ENCODE peak calls at places on chromosomes 16 and 17, in six cellular contexts. One of them, this sample, is unnamed.

GRCh38 chr16:86405319-86405718 is 105.0 kb upstream of the FOXF1 start:
- DNase-seq in tibial artery: no peak
- DNase-seq in GM12878: no peak
- DNase-seq in kidney: no peak
- DNase-seq in progenitor cell of endocrine pancreas: no peak
- DNase-seq in pancreas: no peak
- DNase-seq in this sample: no peak

GRCh38 chr16:12695454-12695853 is 108.2 kb downstream of the CPPED1 start:
- DNase-seq in GM12878: no peak
- DNase-seq in kidney: no peak
- DNase-seq in pancreas: no peak
- DNase-seq in progenitor cell of endocrine pancreas: no peak
- DNase-seq in tibial artery: no peak
- DNase-seq in this sample: no peak

GRCh38 chr16:48101069-48101674 is 54.6 kb downstream of the ABCC12 start:
- DNase-seq in GM12878: peak
- DNase-seq in kidney: no peak
- DNase-seq in pancreas: peak
- DNase-seq in tibial artery: no peak
- DNase-seq in progenitor cell of endocrine pancreas: no peak
- DNase-seq in this sample: no peak

GRCh38 chr17:42194133-42194899 is at the start of gene GHDC:
- DNase-seq in kidney: peak
- DNase-seq in pancreas: peak
- DNase-seq in GM12878: peak
- DNase-seq in tibial artery: peak
- DNase-seq in progenitor cell of endocrine pancreas: no peak
- DNase-seq in this sample: no peak

GRCh38 chr17:67069591-67070136 is 25.3 kb downstream of the CACNG1 start:
- DNase-seq in pancreas: no peak
- DNase-seq in kidney: no peak
- DNase-seq in tibial artery: no peak
- DNase-seq in progenitor cell of endocrine pancreas: no peak
- DNase-seq in GM12878: no peak
- DNase-seq in this sample: no peak

GRCh38 chr17:40024901-40025300 is 9.7 kb downstream of the CSF3 start:
- DNase-seq in progenitor cell of endocrine pancreas: no peak
- DNase-seq in tibial artery: no peak
- DNase-seq in pancreas: no peak
- DNase-seq in kidney: no peak
- DNase-seq in GM12878: no peak
- DNase-seq in this sample: no peak

GRCh38 chr17:21210411-21211076 is 3.4 kb downstream of the TMEM11 start:
- DNase-seq in progenitor cell of endocrine pancreas: no peak
- DNase-seq in pancreas: no peak
- DNase-seq in tibial artery: no peak
- DNase-seq in kidney: no peak
- DNase-seq in GM12878: no peak
- DNase-seq in this sample: no peak

GRCh38 chr17:65530985-65531507 is 30.4 kb downstream of the AXIN2 start:
- DNase-seq in progenitor cell of endocrine pancreas: no peak
- DNase-seq in tibial artery: no peak
- DNase-seq in kidney: no peak
- DNase-seq in GM12878: no peak
- DNase-seq in pancreas: no peak
- DNase-seq in this sample: no peak

GRCh38 chr17:1111599-1112443 is 68.0 kb downstream of the ABR start:
- DNase-seq in tibial artery: no peak
- DNase-seq in kidney: peak
- DNase-seq in pancreas: no peak
- DNase-seq in progenitor cell of endocrine pancreas: no peak
- DNase-seq in GM12878: no peak
- DNase-seq in this sample: no peak

GRCh38 chr17:75694536-75694935 is 26.7 kb upstream of the ITGB4 start:
- DNase-seq in kidney: peak
- DNase-seq in tibial artery: no peak
- DNase-seq in pancreas: no peak
- DNase-seq in progenitor cell of endocrine pancreas: no peak
- DNase-seq in GM12878: no peak
- DNase-seq in this sample: no peak

GRCh38 chr16:1324286-1324826 is 9.1 kb upstream of the BAIAP3 start:
- DNase-seq in kidney: no peak
- DNase-seq in GM12878: no peak
- DNase-seq in tibial artery: no peak
- DNase-seq in pancreas: no peak
- DNase-seq in progenitor cell of endocrine pancreas: no peak
- DNase-seq in this sample: no peak

GRCh38 chr17:80352991-80353665 is 61.8 kb upstream of the ENDOV start:
- DNase-seq in kidney: no peak
- DNase-seq in tibial artery: peak
- DNase-seq in GM12878: no peak
- DNase-seq in pancreas: no peak
- DNase-seq in progenitor cell of endocrine pancreas: no peak
- DNase-seq in this sample: no peak

GRCh38 chr16:67169642-67170167 is 633 bp upstream of the NOL3 start:
- DNase-seq in pancreas: no peak
- DNase-seq in GM12878: no peak
- DNase-seq in tibial artery: no peak
- DNase-seq in kidney: no peak
- DNase-seq in progenitor cell of endocrine pancreas: no peak
- DNase-seq in this sample: no peak

GRCh38 chr16:65490296-65490695 is 368.4 kb upstream of the CDH11 start:
- DNase-seq in tibial artery: no peak
- DNase-seq in progenitor cell of endocrine pancreas: no peak
- DNase-seq in kidney: no peak
- DNase-seq in GM12878: no peak
- DNase-seq in pancreas: no peak
- DNase-seq in this sample: no peak

GRCh38 chr17:67995568-67996191 is 589 bp downstream of the C17orf58 start:
- DNase-seq in pancreas: peak
- DNase-seq in kidney: peak
- DNase-seq in tibial artery: peak
- DNase-seq in progenitor cell of endocrine pancreas: peak
- DNase-seq in GM12878: no peak
- DNase-seq in this sample: peak

GRCh38 chr17:72338847-72339790 is 218.3 kb downstream of the SOX9 start:
- DNase-seq in progenitor cell of endocrine pancreas: no peak
- DNase-seq in tibial artery: no peak
- DNase-seq in kidney: peak
- DNase-seq in pancreas: peak
- DNase-seq in GM12878: no peak
- DNase-seq in this sample: peak

GRCh38 chr16:24748242-24748641 is 18.8 kb downstream of the TNRC6A start:
- DNase-seq in progenitor cell of endocrine pancreas: no peak
- DNase-seq in kidney: no peak
- DNase-seq in GM12878: no peak
- DNase-seq in tibial artery: peak
- DNase-seq in pancreas: peak
- DNase-seq in this sample: peak

GRCh38 chr17:33438578-33438977 is 145.5 kb upstream of the ASIC2 start:
- DNase-seq in progenitor cell of endocrine pancreas: no peak
- DNase-seq in tibial artery: no peak
- DNase-seq in GM12878: no peak
- DNase-seq in kidney: no peak
- DNase-seq in pancreas: no peak
- DNase-seq in this sample: no peak

GRCh38 chr17:52678211-52678610 is 519.7 kb upstream of the CA10 start:
- DNase-seq in kidney: no peak
- DNase-seq in GM12878: no peak
- DNase-seq in pancreas: peak
- DNase-seq in tibial artery: no peak
- DNase-seq in progenitor cell of endocrine pancreas: no peak
- DNase-seq in this sample: no peak

GRCh38 chr17:21545051-21545450 is 147.3 kb upstream of the KCNJ18 start:
- DNase-seq in pancreas: no peak
- DNase-seq in kidney: no peak
- DNase-seq in GM12878: no peak
- DNase-seq in progenitor cell of endocrine pancreas: no peak
- DNase-seq in tibial artery: no peak
- DNase-seq in this sample: no peak

GRCh38 chr16:12612598-12613101 is 191.0 kb downstream of the CPPED1 start:
- DNase-seq in pancreas: no peak
- DNase-seq in GM12878: no peak
- DNase-seq in kidney: no peak
- DNase-seq in tibial artery: no peak
- DNase-seq in progenitor cell of endocrine pancreas: no peak
- DNase-seq in this sample: peak

GRCh38 chr17:59719526-59719925 is 12.1 kb downstream of the VMP1 start:
- DNase-seq in kidney: no peak
- DNase-seq in GM12878: no peak
- DNase-seq in pancreas: no peak
- DNase-seq in progenitor cell of endocrine pancreas: no peak
- DNase-seq in tibial artery: no peak
- DNase-seq in this sample: no peak

GRCh38 chr17:77473615-77474226 is 333.0 kb downstream of the SEC14L1 start:
- DNase-seq in GM12878: no peak
- DNase-seq in progenitor cell of endocrine pancreas: no peak
- DNase-seq in kidney: no peak
- DNase-seq in tibial artery: no peak
- DNase-seq in pancreas: no peak
- DNase-seq in this sample: peak

GRCh38 chr17:15480209-15480608 is 12.8 kb upstream of the CDRT4 start:
- DNase-seq in kidney: no peak
- DNase-seq in tibial artery: no peak
- DNase-seq in GM12878: no peak
- DNase-seq in progenitor cell of endocrine pancreas: no peak
- DNase-seq in pancreas: no peak
- DNase-seq in this sample: no peak

GRCh38 chr16:54207837-54208236 is 78.8 kb downstream of the IRX3 start:
- DNase-seq in GM12878: no peak
- DNase-seq in pancreas: no peak
- DNase-seq in tibial artery: no peak
- DNase-seq in progenitor cell of endocrine pancreas: no peak
- DNase-seq in kidney: no peak
- DNase-seq in this sample: no peak

GRCh38 chr17:34357398-34357797 is 1.1 kb downstream of the CCL13 start:
- DNase-seq in GM12878: no peak
- DNase-seq in pancreas: no peak
- DNase-seq in kidney: no peak
- DNase-seq in tibial artery: no peak
- DNase-seq in progenitor cell of endocrine pancreas: no peak
- DNase-seq in this sample: no peak

GRCh38 chr16:11256657-11257130 is 690 bp upstream of the SOCS1 start:
- DNase-seq in GM12878: no peak
- DNase-seq in progenitor cell of endocrine pancreas: peak
- DNase-seq in tibial artery: peak
- DNase-seq in pancreas: peak
- DNase-seq in kidney: no peak
- DNase-seq in this sample: peak

GRCh38 chr17:22272363-22273146 is 580.2 kb downstream of the KCNJ18 start:
- DNase-seq in pancreas: no peak
- DNase-seq in tibial artery: no peak
- DNase-seq in kidney: no peak
- DNase-seq in GM12878: no peak
- DNase-seq in progenitor cell of endocrine pancreas: no peak
- DNase-seq in this sample: no peak

GRCh38 chr16:13767215-13767614 is 152.7 kb upstream of the ERCC4 start:
- DNase-seq in progenitor cell of endocrine pancreas: no peak
- DNase-seq in tibial artery: no peak
- DNase-seq in pancreas: no peak
- DNase-seq in kidney: no peak
- DNase-seq in GM12878: no peak
- DNase-seq in this sample: no peak
- TF ChIP-seq CTCF in progenitor cell of endocrine pancreas: peak
- TF ChIP-seq CTCF in tibial artery: peak
- TF ChIP-seq CTCF in pancreas: peak
- TF ChIP-seq CTCF in kidney: peak
- TF ChIP-seq CTCF in GM12878: peak
- TF ChIP-seq CTCF in this sample: no peak

GRCh38 chr17:36535669-36536081 is 888 bp downstream of the PIGW start:
- DNase-seq in kidney: no peak
- DNase-seq in tibial artery: no peak
- DNase-seq in GM12878: no peak
- DNase-seq in progenitor cell of endocrine pancreas: no peak
- DNase-seq in pancreas: no peak
- DNase-seq in this sample: no peak

GRCh38 chr17:36529121-36529520 is 5.5 kb downstream of the MYO19 start:
- DNase-seq in tibial artery: no peak
- DNase-seq in kidney: no peak
- DNase-seq in progenitor cell of endocrine pancreas: no peak
- DNase-seq in pancreas: no peak
- DNase-seq in GM12878: no peak
- DNase-seq in this sample: peak

GRCh38 chr17:36534881-36535668 is at the start of gene PIGW:
- DNase-seq in pancreas: peak
- DNase-seq in kidney: peak
- DNase-seq in tibial artery: peak
- DNase-seq in progenitor cell of endocrine pancreas: peak
- DNase-seq in GM12878: peak
- DNase-seq in this sample: peak

GRCh38 chr17:36532435-36532975 is 2.2 kb downstream of the MYO19 start:
- DNase-seq in pancreas: peak
- DNase-seq in progenitor cell of endocrine pancreas: no peak
- DNase-seq in tibial artery: no peak
- DNase-seq in GM12878: no peak
- DNase-seq in kidney: no peak
- DNase-seq in this sample: no peak

GRCh38 chr17:36534117-36534880 is at the start of gene MYO19:
- DNase-seq in tibial artery: peak
- DNase-seq in pancreas: peak
- DNase-seq in GM12878: peak
- DNase-seq in progenitor cell of endocrine pancreas: peak
- DNase-seq in kidney: peak
- DNase-seq in this sample: peak
- TF ChIP-seq CTCF in tibial artery: no peak
- TF ChIP-seq CTCF in pancreas: peak
- TF ChIP-seq CTCF in GM12878: peak
- TF ChIP-seq CTCF in progenitor cell of endocrine pancreas: peak
- TF ChIP-seq CTCF in kidney: peak
- TF ChIP-seq CTCF in this sample: peak

GRCh38 chr16:17970816-17971291 is 365.7 kb downstream of the NPIPA8 start:
- DNase-seq in pancreas: no peak
- DNase-seq in GM12878: no peak
- DNase-seq in tibial artery: peak
- DNase-seq in progenitor cell of endocrine pancreas: no peak
- DNase-seq in kidney: no peak
- DNase-seq in this sample: no peak
- TF ChIP-seq CTCF in pancreas: no peak
- TF ChIP-seq CTCF in GM12878: peak
- TF ChIP-seq CTCF in tibial artery: no peak
- TF ChIP-seq CTCF in progenitor cell of endocrine pancreas: no peak
- TF ChIP-seq CTCF in kidney: peak
- TF ChIP-seq CTCF in this sample: no peak

DNA sequence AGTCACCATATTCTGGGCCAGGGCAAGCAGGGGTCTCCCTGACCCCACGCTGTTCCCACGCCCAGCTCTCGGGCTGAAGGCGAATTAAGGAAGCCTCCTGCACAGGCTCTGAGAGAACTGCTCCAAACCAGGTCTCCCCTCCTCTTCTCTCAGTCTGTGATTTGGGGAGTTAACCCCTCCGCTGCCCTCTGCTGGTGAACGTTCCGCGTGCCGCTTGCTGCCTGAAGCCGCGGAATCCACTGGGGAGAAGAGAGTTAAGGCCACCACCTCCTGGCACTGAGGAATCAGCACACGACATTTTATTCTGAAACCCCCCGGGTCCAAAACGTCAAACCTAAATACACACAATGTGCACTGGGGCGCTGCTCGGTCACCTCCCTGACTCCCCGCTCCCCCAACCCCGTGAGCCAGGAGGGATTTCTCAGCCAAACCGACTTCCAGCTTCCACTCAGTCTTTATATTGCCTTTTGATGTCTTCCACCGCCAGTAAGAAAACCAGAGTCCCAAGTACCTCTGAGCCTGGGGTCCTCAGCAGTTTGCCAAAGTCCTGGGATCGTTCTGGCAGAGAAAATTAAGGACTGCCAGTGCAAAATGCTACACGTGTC is 54.4 kb upstream of the RCVRN start:
- DNase-seq in GM12878: no peak
- DNase-seq in kidney: no peak
- DNase-seq in pancreas: no peak
- DNase-seq in tibial artery: no peak
- DNase-seq in progenitor cell of endocrine pancreas: peak
- DNase-seq in this sample: peak
- TF ChIP-seq CTCF in GM12878: peak
- TF ChIP-seq CTCF in kidney: no peak
- TF ChIP-seq CTCF in pancreas: no peak
- TF ChIP-seq CTCF in tibial artery: no peak
- TF ChIP-seq CTCF in progenitor cell of endocrine pancreas: peak
- TF ChIP-seq CTCF in this sample: peak

This sample was measured in PC-3.